ENCODE peak calls at places on chromosomes 1 and 21, in ten cellular contexts. One of them, this sample, is unnamed.

GRCh38 chr21:34192646-34193285 is 119.4 kb downstream of the MRPS6 start:
- DNase-seq in anterior cingulate cortex: no peak
- DNase-seq in OCI-LY7: no peak
- DNase-seq in pancreas: no peak
- DNase-seq in tibial artery: no peak
- DNase-seq in aorta: no peak
- DNase-seq in activated gamma-delta T cell treated with Interleukin-2 at 50 U/mL for 16 hours: no peak
- DNase-seq in stimulated activated naive CD8-positive, alpha-beta T cell treated with anti-CD3 and anti-CD28 coated beads, Interleukin-15, Interleukin-2, amounts not matched to agents 100 U/mL and 50 U/mL, for 24 hours: peak
- DNase-seq in posterior vena cava: no peak
- DNase-seq in CD8-positive, alpha-beta memory T cell: no peak
- DNase-seq in this sample: no peak

GRCh38 chr1:59238993-59239392 is 57.9 kb upstream of the FGGY start:
- DNase-seq in anterior cingulate cortex: no peak
- DNase-seq in OCI-LY7: no peak
- DNase-seq in pancreas: no peak
- DNase-seq in tibial artery: no peak
- DNase-seq in aorta: no peak
- DNase-seq in activated gamma-delta T cell treated with Interleukin-2 at 50 U/mL for 16 hours: no peak
- DNase-seq in stimulated activated naive CD8-positive, alpha-beta T cell treated with anti-CD3 and anti-CD28 coated beads, Interleukin-15, Interleukin-2, amounts not matched to agents 100 U/mL and 50 U/mL, for 24 hours: no peak
- DNase-seq in posterior vena cava: no peak
- DNase-seq in CD8-positive, alpha-beta memory T cell: no peak
- DNase-seq in this sample: no peak

GRCh38 chr1:32239335-32239734 is 7.7 kb upstream of the FAM167B start:
- DNase-seq in anterior cingulate cortex: no peak
- DNase-seq in OCI-LY7: no peak
- DNase-seq in pancreas: no peak
- DNase-seq in tibial artery: no peak
- DNase-seq in aorta: no peak
- DNase-seq in activated gamma-delta T cell treated with Interleukin-2 at 50 U/mL for 16 hours: no peak
- DNase-seq in stimulated activated naive CD8-positive, alpha-beta T cell treated with anti-CD3 and anti-CD28 coated beads, Interleukin-15, Interleukin-2, amounts not matched to agents 100 U/mL and 50 U/mL, for 24 hours: no peak
- DNase-seq in posterior vena cava: no peak
- DNase-seq in CD8-positive, alpha-beta memory T cell: no peak
- DNase-seq in this sample: no peak

GRCh38 chr1:219790834-219791615 is 137.3 kb downstream of the SLC30A10 start:
- DNase-seq in anterior cingulate cortex: no peak
- DNase-seq in OCI-LY7: no peak
- DNase-seq in pancreas: no peak
- DNase-seq in tibial artery: no peak
- DNase-seq in aorta: no peak
- DNase-seq in activated gamma-delta T cell treated with Interleukin-2 at 50 U/mL for 16 hours: no peak
- DNase-seq in stimulated activated naive CD8-positive, alpha-beta T cell treated with anti-CD3 and anti-CD28 coated beads, Interleukin-15, Interleukin-2, amounts not matched to agents 100 U/mL and 50 U/mL, for 24 hours: no peak
- DNase-seq in posterior vena cava: no peak
- DNase-seq in CD8-positive, alpha-beta memory T cell: no peak
- DNase-seq in this sample: no peak

GRCh38 chr1:4652631-4653327 is 1.6 kb upstream of the AJAP1 start:
- DNase-seq in anterior cingulate cortex: peak
- DNase-seq in OCI-LY7: peak
- DNase-seq in pancreas: peak
- DNase-seq in tibial artery: no peak
- DNase-seq in aorta: peak
- DNase-seq in activated gamma-delta T cell treated with Interleukin-2 at 50 U/mL for 16 hours: peak
- DNase-seq in stimulated activated naive CD8-positive, alpha-beta T cell treated with anti-CD3 and anti-CD28 coated beads, Interleukin-15, Interleukin-2, amounts not matched to agents 100 U/mL and 50 U/mL, for 24 hours: peak
- DNase-seq in posterior vena cava: peak
- DNase-seq in CD8-positive, alpha-beta memory T cell: peak
- DNase-seq in this sample: no peak

GRCh38 chr1:160726498-160727391 is 12.3 kb upstream of the SLAMF7 start:
- DNase-seq in anterior cingulate cortex: peak
- DNase-seq in OCI-LY7: peak
- DNase-seq in pancreas: peak
- DNase-seq in tibial artery: peak
- DNase-seq in aorta: no peak
- DNase-seq in activated gamma-delta T cell treated with Interleukin-2 at 50 U/mL for 16 hours: peak
- DNase-seq in stimulated activated naive CD8-positive, alpha-beta T cell treated with anti-CD3 and anti-CD28 coated beads, Interleukin-15, Interleukin-2, amounts not matched to agents 100 U/mL and 50 U/mL, for 24 hours: peak
- DNase-seq in posterior vena cava: no peak
- DNase-seq in CD8-positive, alpha-beta memory T cell: peak
- DNase-seq in this sample: peak

GRCh38 chr1:151972533-151973270 is 21.0 kb downstream of the S100A10 start:
- DNase-seq in anterior cingulate cortex: no peak
- DNase-seq in OCI-LY7: no peak
- DNase-seq in pancreas: no peak
- DNase-seq in tibial artery: peak
- DNase-seq in aorta: no peak
- DNase-seq in activated gamma-delta T cell treated with Interleukin-2 at 50 U/mL for 16 hours: peak
- DNase-seq in stimulated activated naive CD8-positive, alpha-beta T cell treated with anti-CD3 and anti-CD28 coated beads, Interleukin-15, Interleukin-2, amounts not matched to agents 100 U/mL and 50 U/mL, for 24 hours: no peak
- DNase-seq in posterior vena cava: no peak
- DNase-seq in CD8-positive, alpha-beta memory T cell: no peak
- DNase-seq in this sample: no peak

GRCh38 chr1:157390646-157391045 is 161.7 kb downstream of the FCRL5 start:
- DNase-seq in anterior cingulate cortex: no peak
- DNase-seq in OCI-LY7: no peak
- DNase-seq in pancreas: no peak
- DNase-seq in tibial artery: no peak
- DNase-seq in aorta: no peak
- DNase-seq in activated gamma-delta T cell treated with Interleukin-2 at 50 U/mL for 16 hours: no peak
- DNase-seq in stimulated activated naive CD8-positive, alpha-beta T cell treated with anti-CD3 and anti-CD28 coated beads, Interleukin-15, Interleukin-2, amounts not matched to agents 100 U/mL and 50 U/mL, for 24 hours: no peak
- DNase-seq in posterior vena cava: no peak
- DNase-seq in CD8-positive, alpha-beta memory T cell: no peak
- DNase-seq in this sample: peak

GRCh38 chr1:14880456-14881316 is 272.9 kb upstream of the TMEM51 start:
- DNase-seq in anterior cingulate cortex: no peak
- DNase-seq in OCI-LY7: no peak
- DNase-seq in pancreas: no peak
- DNase-seq in tibial artery: peak
- DNase-seq in aorta: no peak
- DNase-seq in activated gamma-delta T cell treated with Interleukin-2 at 50 U/mL for 16 hours: no peak
- DNase-seq in stimulated activated naive CD8-positive, alpha-beta T cell treated with anti-CD3 and anti-CD28 coated beads, Interleukin-15, Interleukin-2, amounts not matched to agents 100 U/mL and 50 U/mL, for 24 hours: no peak
- DNase-seq in posterior vena cava: peak
- DNase-seq in CD8-positive, alpha-beta memory T cell: no peak
- DNase-seq in this sample: no peak

GRCh38 chr1:56975446-56975845 is 9.6 kb upstream of the C8B start:
- DNase-seq in anterior cingulate cortex: no peak
- DNase-seq in OCI-LY7: no peak
- DNase-seq in pancreas: no peak
- DNase-seq in tibial artery: no peak
- DNase-seq in aorta: no peak
- DNase-seq in activated gamma-delta T cell treated with Interleukin-2 at 50 U/mL for 16 hours: no peak
- DNase-seq in stimulated activated naive CD8-positive, alpha-beta T cell treated with anti-CD3 and anti-CD28 coated beads, Interleukin-15, Interleukin-2, amounts not matched to agents 100 U/mL and 50 U/mL, for 24 hours: no peak
- DNase-seq in posterior vena cava: no peak
- DNase-seq in CD8-positive, alpha-beta memory T cell: no peak
- DNase-seq in this sample: no peak

GRCh38 chr1:30957560-30958222 is 49.1 kb upstream of the SDC3 start:
- DNase-seq in anterior cingulate cortex: no peak
- DNase-seq in OCI-LY7: no peak
- DNase-seq in pancreas: no peak
- DNase-seq in tibial artery: no peak
- DNase-seq in aorta: no peak
- DNase-seq in activated gamma-delta T cell treated with Interleukin-2 at 50 U/mL for 16 hours: no peak
- DNase-seq in stimulated activated naive CD8-positive, alpha-beta T cell treated with anti-CD3 and anti-CD28 coated beads, Interleukin-15, Interleukin-2, amounts not matched to agents 100 U/mL and 50 U/mL, for 24 hours: no peak
- DNase-seq in posterior vena cava: no peak
- DNase-seq in CD8-positive, alpha-beta memory T cell: no peak
- DNase-seq in this sample: no peak

GRCh38 chr1:235035928-235036327 is 92.7 kb downstream of the TOMM20 start:
- DNase-seq in anterior cingulate cortex: no peak
- DNase-seq in OCI-LY7: no peak
- DNase-seq in pancreas: no peak
- DNase-seq in tibial artery: no peak
- DNase-seq in aorta: no peak
- DNase-seq in activated gamma-delta T cell treated with Interleukin-2 at 50 U/mL for 16 hours: no peak
- DNase-seq in stimulated activated naive CD8-positive, alpha-beta T cell treated with anti-CD3 and anti-CD28 coated beads, Interleukin-15, Interleukin-2, amounts not matched to agents 100 U/mL and 50 U/mL, for 24 hours: no peak
- DNase-seq in posterior vena cava: peak
- DNase-seq in CD8-positive, alpha-beta memory T cell: no peak
- DNase-seq in this sample: no peak

GRCh38 chr1:15948091-15948591 is 27.8 kb downstream of the ZBTB17 start:
- DNase-seq in anterior cingulate cortex: no peak
- DNase-seq in OCI-LY7: peak
- DNase-seq in pancreas: no peak
- DNase-seq in tibial artery: no peak
- DNase-seq in aorta: peak
- DNase-seq in activated gamma-delta T cell treated with Interleukin-2 at 50 U/mL for 16 hours: no peak
- DNase-seq in stimulated activated naive CD8-positive, alpha-beta T cell treated with anti-CD3 and anti-CD28 coated beads, Interleukin-15, Interleukin-2, amounts not matched to agents 100 U/mL and 50 U/mL, for 24 hours: peak
- DNase-seq in posterior vena cava: no peak
- DNase-seq in CD8-positive, alpha-beta memory T cell: no peak
- DNase-seq in this sample: no peak

GRCh38 chr1:151024540-151025146 is 11.7 kb upstream of the BNIPL start:
- DNase-seq in anterior cingulate cortex: peak
- DNase-seq in OCI-LY7: peak
- DNase-seq in pancreas: peak
- DNase-seq in tibial artery: peak
- DNase-seq in aorta: peak
- DNase-seq in activated gamma-delta T cell treated with Interleukin-2 at 50 U/mL for 16 hours: peak
- DNase-seq in stimulated activated naive CD8-positive, alpha-beta T cell treated with anti-CD3 and anti-CD28 coated beads, Interleukin-15, Interleukin-2, amounts not matched to agents 100 U/mL and 50 U/mL, for 24 hours: peak
- DNase-seq in posterior vena cava: peak
- DNase-seq in CD8-positive, alpha-beta memory T cell: peak
- DNase-seq in this sample: no peak

GRCh38 chr1:192104135-192104534 is 54.1 kb upstream of the RGS18 start:
- DNase-seq in anterior cingulate cortex: no peak
- DNase-seq in OCI-LY7: no peak
- DNase-seq in pancreas: no peak
- DNase-seq in tibial artery: no peak
- DNase-seq in aorta: no peak
- DNase-seq in activated gamma-delta T cell treated with Interleukin-2 at 50 U/mL for 16 hours: no peak
- DNase-seq in stimulated activated naive CD8-positive, alpha-beta T cell treated with anti-CD3 and anti-CD28 coated beads, Interleukin-15, Interleukin-2, amounts not matched to agents 100 U/mL and 50 U/mL, for 24 hours: no peak
- DNase-seq in posterior vena cava: no peak
- DNase-seq in CD8-positive, alpha-beta memory T cell: no peak
- DNase-seq in this sample: no peak

GRCh38 chr1:150164769-150165168 is 15.1 kb downstream of the PLEKHO1 start:
- DNase-seq in anterior cingulate cortex: no peak
- DNase-seq in OCI-LY7: no peak
- DNase-seq in pancreas: no peak
- DNase-seq in tibial artery: no peak
- DNase-seq in aorta: no peak
- DNase-seq in activated gamma-delta T cell treated with Interleukin-2 at 50 U/mL for 16 hours: no peak
- DNase-seq in stimulated activated naive CD8-positive, alpha-beta T cell treated with anti-CD3 and anti-CD28 coated beads, Interleukin-15, Interleukin-2, amounts not matched to agents 100 U/mL and 50 U/mL, for 24 hours: no peak
- DNase-seq in posterior vena cava: no peak
- DNase-seq in CD8-positive, alpha-beta memory T cell: no peak
- DNase-seq in this sample: no peak

GRCh38 chr1:99852648-99853047 is 2.5 kb downstream of the AGL start:
- DNase-seq in anterior cingulate cortex: no peak
- DNase-seq in OCI-LY7: no peak
- DNase-seq in pancreas: no peak
- DNase-seq in tibial artery: no peak
- DNase-seq in aorta: no peak
- DNase-seq in activated gamma-delta T cell treated with Interleukin-2 at 50 U/mL for 16 hours: no peak
- DNase-seq in stimulated activated naive CD8-positive, alpha-beta T cell treated with anti-CD3 and anti-CD28 coated beads, Interleukin-15, Interleukin-2, amounts not matched to agents 100 U/mL and 50 U/mL, for 24 hours: no peak
- DNase-seq in posterior vena cava: no peak
- DNase-seq in CD8-positive, alpha-beta memory T cell: no peak
- DNase-seq in this sample: no peak